ENCODE peak calls at places on chromosomes 11 and 22, in five cellular contexts. One of them, this sample, is unnamed.

GRCh38 chr11:62400760-62401159 is 18.1 kb upstream of the SCGB1A1 start:
- DNase-seq in colonic mucosa: peak
- DNase-seq in AG09319: peak
- DNase-seq in IMR-90: peak
- DNase-seq in WERI-Rb-1: peak
- DNase-seq in this sample: peak

GRCh38 chr11:130999992-131000770 is 83.9 kb upstream of the SNX19 start:
- DNase-seq in colonic mucosa: no peak
- DNase-seq in IMR-90: peak
- DNase-seq in AG09319: peak
- DNase-seq in WERI-Rb-1: no peak
- DNase-seq in this sample: peak

GRCh38 chr22:37624017-37624365 is 15.4 kb downstream of the GGA1 start:
- DNase-seq in WERI-Rb-1: no peak
- DNase-seq in colonic mucosa: peak
- DNase-seq in IMR-90: no peak
- DNase-seq in AG09319: no peak
- DNase-seq in this sample: no peak

GRCh38 chr22:40345801-40346177 is 511 bp upstream of the ADSL start:
- DNase-seq in colonic mucosa: peak
- DNase-seq in WERI-Rb-1: peak
- DNase-seq in IMR-90: no peak
- DNase-seq in AG09319: no peak
- DNase-seq in this sample: no peak

GRCh38 chr11:16924826-16925494 is 89.3 kb downstream of the PLEKHA7 start:
- DNase-seq in WERI-Rb-1: no peak
- DNase-seq in AG09319: no peak
- DNase-seq in colonic mucosa: peak
- DNase-seq in IMR-90: no peak
- DNase-seq in this sample: no peak

GRCh38 chr22:48868554-48868953 is 959.1 kb downstream of the BRD1 start:
- DNase-seq in IMR-90: no peak
- DNase-seq in colonic mucosa: no peak
- DNase-seq in AG09319: no peak
- DNase-seq in WERI-Rb-1: no peak
- DNase-seq in this sample: no peak

GRCh38 chr11:95338430-95338991 is 107.5 kb upstream of the SESN3 start:
- DNase-seq in IMR-90: peak
- DNase-seq in colonic mucosa: peak
- DNase-seq in AG09319: peak
- DNase-seq in WERI-Rb-1: no peak
- DNase-seq in this sample: no peak

GRCh38 chr11:23903044-23903704 is 593.7 kb upstream of the LUZP2 start:
- DNase-seq in AG09319: no peak
- DNase-seq in colonic mucosa: no peak
- DNase-seq in WERI-Rb-1: no peak
- DNase-seq in IMR-90: peak
- DNase-seq in this sample: peak

GRCh38 chr11:12066056-12066798 is 44.2 kb upstream of the MICAL2 start:
- DNase-seq in WERI-Rb-1: no peak
- DNase-seq in colonic mucosa: no peak
- DNase-seq in AG09319: no peak
- DNase-seq in IMR-90: peak
- DNase-seq in this sample: peak

GRCh38 chr11:29963068-29963467 is 53.8 kb downstream of the KCNA4 start:
- DNase-seq in AG09319: no peak
- DNase-seq in IMR-90: no peak
- DNase-seq in colonic mucosa: no peak
- DNase-seq in WERI-Rb-1: no peak
- DNase-seq in this sample: no peak

GRCh38 chr11:29957406-29957805 is 59.4 kb downstream of the KCNA4 start:
- DNase-seq in IMR-90: no peak
- DNase-seq in WERI-Rb-1: peak
- DNase-seq in colonic mucosa: no peak
- DNase-seq in AG09319: no peak
- DNase-seq in this sample: no peak

GRCh38 chr11:29963796-29964195 is 53.0 kb downstream of the KCNA4 start:
- DNase-seq in colonic mucosa: no peak
- DNase-seq in AG09319: no peak
- DNase-seq in IMR-90: no peak
- DNase-seq in WERI-Rb-1: no peak
- DNase-seq in this sample: no peak

GRCh38 chr11:29959488-29959887 is 57.3 kb downstream of the KCNA4 start:
- DNase-seq in AG09319: no peak
- DNase-seq in colonic mucosa: no peak
- DNase-seq in WERI-Rb-1: no peak
- DNase-seq in IMR-90: no peak
- DNase-seq in this sample: no peak

DNA sequence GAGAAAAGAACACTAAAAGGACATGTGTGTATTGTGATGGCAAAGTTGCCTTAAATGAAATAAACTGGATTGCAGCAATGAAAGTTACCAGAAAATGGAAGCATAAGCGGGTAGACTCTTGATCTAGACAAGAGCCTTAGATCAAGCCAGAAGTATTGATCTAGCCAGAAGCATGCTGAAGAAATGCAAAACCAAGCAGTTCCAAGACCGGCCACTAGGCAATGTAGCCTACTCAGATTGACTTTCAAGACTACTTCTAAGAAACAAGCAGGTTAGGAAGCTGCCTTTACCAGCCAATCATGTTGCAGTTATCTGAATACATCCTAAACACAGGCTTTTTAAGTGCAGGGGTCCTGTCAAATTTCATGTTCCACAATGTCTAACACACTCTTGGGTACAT is 54.6 kb downstream of the KCNA4 start:
- DNase-seq in colonic mucosa: no peak
- DNase-seq in IMR-90: no peak
- DNase-seq in WERI-Rb-1: peak
- DNase-seq in AG09319: no peak
- DNase-seq in this sample: no peak
- TF ChIP-seq CTCF in colonic mucosa: no peak
- TF ChIP-seq CTCF in IMR-90: no peak
- TF ChIP-seq CTCF in WERI-Rb-1: peak
- TF ChIP-seq CTCF in AG09319: no peak
- TF ChIP-seq CTCF in this sample: no peak

DNA sequence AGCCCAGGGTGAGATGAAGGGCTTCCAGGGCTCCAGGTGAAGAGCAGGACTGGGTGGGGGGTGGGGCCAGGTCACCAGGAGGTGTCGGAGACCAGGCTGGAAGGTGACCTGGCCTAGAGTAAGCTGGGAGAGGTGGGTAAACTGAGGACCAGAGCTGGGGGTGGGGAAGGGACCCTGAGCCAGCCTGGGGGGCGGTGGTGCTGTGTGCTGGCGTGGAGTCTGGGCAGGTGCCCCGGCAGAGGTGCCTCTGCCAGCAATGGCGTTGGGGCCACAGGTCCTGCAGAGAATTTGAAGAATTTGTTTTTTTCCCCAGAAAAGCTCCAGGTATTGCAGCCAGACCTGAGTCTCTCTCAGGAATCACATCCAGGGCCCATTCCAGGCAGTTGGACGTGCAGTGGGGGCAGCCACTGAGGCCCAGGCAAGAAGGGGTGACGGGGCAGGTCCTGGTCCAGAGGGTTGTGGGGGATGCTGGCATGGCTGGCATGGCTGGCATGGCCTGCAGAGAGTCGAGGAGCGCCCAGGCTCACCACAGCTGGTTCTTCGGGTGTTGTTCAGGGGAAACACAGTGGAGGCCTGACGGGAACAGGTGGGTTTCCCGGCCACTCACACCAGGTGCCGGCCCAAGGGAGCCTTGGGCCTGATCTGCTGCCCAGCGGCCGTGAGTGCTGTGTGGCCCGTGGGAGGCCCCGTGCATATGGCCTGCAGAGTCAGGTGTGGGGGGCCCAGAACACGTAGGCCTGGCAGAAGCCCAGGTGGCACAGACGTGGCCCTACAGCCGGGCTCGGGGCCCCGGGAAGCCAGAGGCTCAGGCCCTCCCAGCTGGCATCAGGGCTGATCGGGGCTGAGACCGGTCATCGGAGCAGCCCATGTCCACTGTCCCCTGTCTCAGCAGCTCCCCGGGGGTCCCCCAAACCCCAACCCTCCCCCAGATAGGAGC is 6.4 kb upstream of the MUC6 start:
- DNase-seq in WERI-Rb-1: no peak
- DNase-seq in AG09319: no peak
- DNase-seq in colonic mucosa: no peak
- DNase-seq in IMR-90: no peak
- DNase-seq in this sample: no peak
- TF ChIP-seq CTCF in WERI-Rb-1: no peak
- TF ChIP-seq CTCF in AG09319: no peak
- TF ChIP-seq CTCF in colonic mucosa: no peak
- TF ChIP-seq CTCF in IMR-90: no peak
- TF ChIP-seq CTCF in this sample: no peak

DNA sequence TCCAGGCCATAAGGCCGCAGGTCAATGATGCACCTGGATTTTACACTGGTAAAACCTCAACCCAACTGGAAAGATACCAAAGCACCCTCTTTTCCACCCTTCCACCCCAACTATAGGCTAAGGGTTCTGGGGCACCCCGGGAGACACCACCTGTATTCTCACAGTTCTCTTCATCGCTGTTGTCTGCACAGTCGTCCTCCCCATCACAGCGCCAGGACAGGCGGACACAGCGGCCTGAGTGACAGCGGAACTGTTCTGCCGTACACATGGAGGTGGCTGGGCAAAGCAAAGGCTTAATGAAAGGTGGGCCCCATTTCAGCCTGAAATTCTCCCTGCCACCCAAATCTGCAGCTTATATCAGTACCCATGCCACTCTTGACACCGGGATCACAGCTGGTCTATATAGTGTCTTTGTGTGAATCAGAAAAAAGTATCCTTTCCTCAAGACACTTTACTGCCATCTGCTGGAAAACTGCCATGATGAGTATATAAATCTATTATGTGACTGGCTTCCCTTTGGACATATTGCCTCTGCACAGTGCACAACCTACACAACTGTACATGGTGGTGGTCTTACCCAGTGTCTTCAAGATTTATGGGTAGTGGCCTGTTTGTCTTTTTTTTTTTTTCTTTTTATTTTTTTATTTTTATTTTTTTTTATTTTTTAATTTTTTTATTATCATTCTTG is 21.5 kb downstream of the LRP4 start:
- DNase-seq in colonic mucosa: no peak
- DNase-seq in IMR-90: peak
- DNase-seq in WERI-Rb-1: peak
- DNase-seq in AG09319: no peak
- DNase-seq in this sample: no peak
- TF ChIP-seq CTCF in colonic mucosa: no peak
- TF ChIP-seq CTCF in IMR-90: peak
- TF ChIP-seq CTCF in WERI-Rb-1: peak
- TF ChIP-seq CTCF in AG09319: peak
- TF ChIP-seq CTCF in this sample: no peak

GRCh38 chr11:114026355-114026754 is 33.2 kb upstream of the ZBTB16 start:
- DNase-seq in AG09319: no peak
- DNase-seq in WERI-Rb-1: no peak
- DNase-seq in IMR-90: no peak
- DNase-seq in colonic mucosa: no peak
- DNase-seq in this sample: no peak

GRCh38 chr11:114025329-114025907 is 34.1 kb upstream of the ZBTB16 start:
- DNase-seq in colonic mucosa: no peak
- DNase-seq in IMR-90: no peak
- DNase-seq in WERI-Rb-1: no peak
- DNase-seq in AG09319: no peak
- DNase-seq in this sample: no peak

GRCh38 chr11:114027396-114027795 is 32.1 kb upstream of the ZBTB16 start:
- DNase-seq in IMR-90: no peak
- DNase-seq in WERI-Rb-1: no peak
- DNase-seq in AG09319: no peak
- DNase-seq in colonic mucosa: no peak
- DNase-seq in this sample: no peak

GRCh38 chr11:114031599-114032320 is 27.8 kb upstream of the ZBTB16 start:
- DNase-seq in colonic mucosa: no peak
- DNase-seq in IMR-90: no peak
- DNase-seq in WERI-Rb-1: no peak
- DNase-seq in AG09319: no peak
- DNase-seq in this sample: no peak

DNA sequence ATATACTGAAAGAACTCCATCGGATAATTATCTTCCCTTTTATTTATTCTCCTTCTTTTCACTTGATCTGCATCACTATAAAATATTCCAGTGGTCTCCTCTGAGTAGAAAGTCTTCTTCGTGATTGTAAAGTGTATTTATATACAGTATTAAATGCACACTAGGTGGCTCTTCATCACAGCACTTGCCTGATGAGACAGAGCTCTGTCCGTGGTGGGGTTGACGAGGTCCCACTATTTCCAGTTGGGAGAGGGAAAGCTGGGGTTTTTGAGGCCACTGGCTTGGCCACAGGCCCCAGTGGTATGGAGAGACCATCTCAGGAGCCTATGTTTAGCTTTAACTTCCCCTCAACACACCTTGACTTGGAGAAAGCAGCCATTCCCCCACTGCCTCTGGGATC is 31.6 kb upstream of the ZBTB16 start:
- DNase-seq in WERI-Rb-1: no peak
- DNase-seq in AG09319: no peak
- DNase-seq in colonic mucosa: no peak
- DNase-seq in IMR-90: no peak
- DNase-seq in this sample: no peak
- TF ChIP-seq CTCF in WERI-Rb-1: no peak
- TF ChIP-seq CTCF in AG09319: no peak
- TF ChIP-seq CTCF in colonic mucosa: no peak
- TF ChIP-seq CTCF in IMR-90: no peak
- TF ChIP-seq CTCF in this sample: peak

DNA sequence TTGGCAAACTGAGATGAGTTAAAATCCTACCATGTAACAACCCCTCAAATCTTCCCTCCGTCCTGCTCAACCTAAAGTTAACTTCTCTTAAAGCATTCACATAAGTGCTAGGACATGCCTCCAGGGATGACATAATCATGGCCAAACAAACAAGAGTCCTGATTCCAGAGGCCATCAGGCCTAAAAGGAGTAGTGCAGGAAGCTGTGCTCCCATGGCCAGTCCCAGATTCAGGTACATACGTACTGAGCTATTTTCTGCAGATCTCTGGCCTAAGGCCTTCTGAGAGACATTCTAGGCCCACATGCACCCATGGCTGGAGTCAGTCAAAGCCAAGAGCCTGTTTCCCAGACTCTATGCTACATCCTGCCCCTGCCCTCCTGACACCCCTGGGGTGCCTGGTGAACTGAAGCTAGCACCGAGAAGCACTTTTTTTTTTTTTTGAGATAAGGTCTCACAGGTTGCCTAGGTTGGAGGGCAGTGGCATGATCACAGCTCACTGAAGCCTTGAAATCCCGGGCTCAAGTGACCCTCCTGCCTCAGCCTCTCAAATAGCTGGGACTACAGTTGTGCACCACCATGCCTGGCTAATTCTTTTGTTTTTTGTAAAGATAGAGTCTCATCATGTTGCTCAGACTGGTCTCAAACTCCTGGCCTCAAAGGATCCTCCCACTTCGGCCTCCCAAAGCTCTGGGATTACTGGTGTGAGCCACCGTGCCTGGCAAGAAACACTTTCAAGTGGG is 586 bp downstream of the CD3D start:
- DNase-seq in AG09319: no peak
- DNase-seq in WERI-Rb-1: no peak
- DNase-seq in IMR-90: no peak
- DNase-seq in colonic mucosa: no peak
- DNase-seq in this sample: no peak
- TF ChIP-seq CTCF in AG09319: no peak
- TF ChIP-seq CTCF in WERI-Rb-1: no peak
- TF ChIP-seq CTCF in IMR-90: no peak
- TF ChIP-seq CTCF in colonic mucosa: no peak
- TF ChIP-seq CTCF in this sample: no peak

This sample was measured in AG09309.